ENCODE peak calls at places on chromosomes 6 and 20, in nine cellular contexts. N, P, O, C, W, V, A, G and T are unnamed samples.

GRCh38 chr20:37151529-37151928 is 27.6 kb upstream of the RPN2 start:
- DNase-seq in N (no peak), P (no peak), O (no peak), C (no peak), W (no peak), V (no peak), A (no peak), G (no peak), T (no peak)

GRCh38 chr6:26311012-26311384 is 54.0 kb upstream of the BTN3A2 start:
- DNase-seq in N (no peak), P (peak; percentile 38), O (peak; percentile 66), C (peak; percentile 62), W (peak; percentile 21), V (peak; percentile 64), A (no peak), G (peak; percentile 61), T (no peak)

GRCh38 chr20:61092199-61092598 is 159.9 kb upstream of the CDH4 start:
- DNase-seq in N (no peak), P (no peak), O (no peak), C (no peak), W (no peak), V (no peak), A (no peak), G (no peak), T (no peak)

GRCh38 chr6:51608383-51608782 is 479.0 kb downstream of the PKHD1 start:
- DNase-seq in N (no peak), P (no peak), O (no peak), C (no peak), W (no peak), V (no peak), A (no peak), G (no peak), T (no peak)

GRCh38 chr6:55445648-55446204 is 118.5 kb downstream of the GFRAL start:
- DNase-seq in N (no peak), P (peak; percentile 12), O (peak; percentile 14), C (peak; percentile 7), W (peak; percentile 38), V (peak; percentile 56), A (no peak), G (peak; percentile 64), T (no peak)

GRCh38 chr6:112253505-112253841 is 894 bp downstream of the LAMA4 start:
- DNase-seq in N (no peak), P (no peak), O (no peak), C (no peak), W (no peak), V (peak; percentile 42), A (no peak), G (no peak), T (no peak)

GRCh38 chr20:46991850-46992639 is 97.4 kb downstream of the EYA2 start:
- DNase-seq in N (no peak), P (no peak), O (no peak), C (no peak), W (no peak), V (no peak), A (no peak), G (peak; percentile 32), T (no peak)

GRCh38 chr6:119483936-119484335 is 134.4 kb upstream of the MAN1A1 start:
- DNase-seq in N (no peak), P (no peak), O (no peak), C (no peak), W (no peak), V (peak; percentile 13), A (no peak), G (no peak), T (no peak)

GRCh38 chr6:119273799-119274595 is 75.6 kb downstream of the MAN1A1 start:
- DNase-seq in N (no peak), P (no peak), O (peak; percentile 70), C (no peak), W (no peak), V (peak; percentile 88), A (no peak), G (no peak), T (peak; percentile 32)

GRCh38 chr6:99905209-99906106 is 88.6 kb downstream of the MCHR2 start:
- DNase-seq in N (peak; percentile 15), P (peak; percentile 46), O (peak; percentile 36), C (peak; percentile 50), W (peak; percentile 61), V (peak; percentile 73), A (peak; percentile 31), G (peak; percentile 80), T (peak; percentile 44)

GRCh38 chr6:11738681-11739375 is 39.8 kb downstream of the ADTRP start:
- DNase-seq in N (no peak), P (no peak), O (no peak), C (no peak), W (no peak), V (no peak), A (no peak), G (no peak), T (no peak)

GRCh38 chr6:35170166-35170565 is 29.0 kb upstream of the TCP11 start:
- DNase-seq in N (no peak), P (no peak), O (no peak), C (no peak), W (no peak), V (peak; percentile 88), A (no peak), G (no peak), T (no peak)

GRCh38 chr20:4912380-4913142 is 88.7 kb downstream of the SLC23A2 start:
- DNase-seq in N (no peak), P (no peak), O (no peak), C (no peak), W (no peak), V (no peak), A (no peak), G (no peak), T (no peak)

GRCh38 chr6:98054453-98054852 is 771.4 kb upstream of the MMS22L start:
- DNase-seq in N (no peak), P (no peak), O (peak; percentile 39), C (peak; percentile 6), W (peak; percentile 53), V (peak; percentile 38), A (no peak), G (peak; percentile 45), T (no peak)

GRCh38 chr20:2449386-2449785 is 21.2 kb downstream of the SNRPB start:
- DNase-seq in N (no peak), P (no peak), O (no peak), C (peak; percentile 61), W (no peak), V (no peak), A (no peak), G (no peak), T (no peak)

GRCh38 chr20:43022081-43022480 is 167.6 kb downstream of the PTPRT start:
- DNase-seq in N (no peak), P (no peak), O (no peak), C (no peak), W (no peak), V (no peak), A (no peak), G (no peak), T (no peak)

GRCh38 chr6:56803594-56803993 is 151.3 kb upstream of the BEND6 start:
- DNase-seq in N (no peak), P (no peak), O (peak; percentile 84), C (no peak), W (no peak), V (peak; percentile 85), A (no peak), G (no peak), T (peak; percentile 10)

GRCh38 chr20:64103871-64104666 is 3.3 kb downstream of the NPBWR2 start:
- DNase-seq in N (no peak), P (no peak), O (no peak), C (no peak), W (no peak), V (no peak), A (no peak), G (peak; percentile 19), T (no peak)

GRCh38 chr20:46572181-46572580 is 21.7 kb upstream of the OCSTAMP start:
- DNase-seq in N (no peak), P (no peak), O (no peak), C (no peak), W (no peak), V (no peak), A (no peak), G (no peak), T (no peak)

GRCh38 chr6:145069966-145070365 is 665.4 kb downstream of the EPM2A start:
- DNase-seq in N (no peak), P (no peak), O (peak; percentile 23), C (no peak), W (no peak), V (peak; percentile 39), A (no peak), G (no peak), T (no peak)

GRCh38 chr6:25118038-25118437 is 161.1 kb upstream of the CARMIL1 start:
- DNase-seq in N (no peak), P (no peak), O (no peak), C (no peak), W (no peak), V (no peak), A (no peak), G (no peak), T (no peak)
- TF ChIP-seq EZH2 in N (no peak), P (no peak), O (no peak), C (no peak), W (no peak), V (no peak), A (no peak), G (no peak), T (no peak)

DNA sequence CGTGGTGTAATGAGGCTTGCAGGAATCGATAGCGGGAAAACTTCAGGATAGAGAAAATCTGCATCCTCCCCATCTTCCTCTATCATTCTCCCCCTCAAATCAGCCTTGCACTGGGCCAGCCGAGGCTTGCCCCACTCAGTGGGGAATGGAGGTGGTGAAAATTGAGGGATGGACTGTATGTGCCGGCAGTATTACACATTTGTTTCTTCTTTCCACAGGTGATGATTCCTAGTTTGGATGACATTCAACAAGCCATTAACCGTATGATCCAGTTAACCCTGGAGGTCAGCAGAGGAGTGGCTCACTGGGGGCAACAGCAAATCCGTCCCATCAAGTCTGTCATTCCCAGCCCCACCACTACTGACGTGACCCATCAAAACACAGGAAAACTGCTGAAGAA is 100.1 kb downstream of the DNAH8 start:
- DNase-seq in N (no peak), P (no peak), O (no peak), C (no peak), W (no peak), V (no peak), A (no peak), G (no peak), T (no peak)
- TF ChIP-seq EZH2 in N (no peak), P (no peak), O (no peak), C (no peak), W (no peak), V (no peak), A (no peak), G (no peak), T (no peak)

DNA sequence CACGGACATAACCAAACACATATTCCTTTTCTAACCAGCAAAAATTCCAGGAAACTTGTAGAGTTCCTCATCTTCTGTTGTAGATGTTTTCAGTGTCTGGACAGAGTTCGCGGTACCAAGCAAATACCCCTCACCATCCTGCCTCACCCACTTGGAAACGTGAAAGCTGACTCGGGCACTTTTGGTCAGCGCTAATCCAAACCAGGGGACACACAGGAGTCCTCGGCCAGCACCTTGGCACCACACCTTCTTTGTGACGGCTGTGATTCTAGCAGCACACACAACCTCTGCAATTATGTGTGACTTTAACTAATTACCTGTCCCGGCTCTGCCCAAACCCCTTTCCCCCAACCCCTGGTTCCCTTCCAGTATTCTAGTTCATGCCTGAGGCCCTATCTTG is 58.1 kb downstream of the PLAGL1 start:
- DNase-seq in N (no peak), P (no peak), O (no peak), C (no peak), W (no peak), V (no peak), A (no peak), G (no peak), T (no peak)
- TF ChIP-seq EZH2 in N (no peak), P (no peak), O (no peak), C (no peak), W (no peak), V (no peak), A (no peak), G (no peak), T (no peak)

GRCh38 chr6:10382322-10382721 is 32.6 kb downstream of the TFAP2A start:
- DNase-seq in N (no peak), P (no peak), O (no peak), C (no peak), W (no peak), V (no peak), A (no peak), G (no peak), T (no peak)
- TF ChIP-seq EZH2 in N (no peak), P (no peak), O (no peak), C (no peak), W (no peak), V (no peak), A (no peak), G (peak; percentile 87), T (no peak)